ENCODE peak calls at places on chromosomes 2 and 18, in five cellular contexts. E, R, Y, P and Z are unnamed samples.

GRCh38 chr2:102187191-102188150 is 648 bp downstream of the IL1RL2 start:
- DNase-seq in P (peak), E (peak), Y (peak), R (peak), Z (no peak)

GRCh38 chr18:26442139-26442538 is 106.2 kb downstream of the KCTD1 start:
- DNase-seq in E (no peak), Y (peak), P (no peak), R (no peak), Z (no peak)

GRCh38 chr2:111659361-111660281 is 224.4 kb downstream of the ANAPC1 start:
- DNase-seq in E (peak), Y (peak), P (peak), R (peak), Z (no peak)

GRCh38 chr2:234548720-234549420 is 52.0 kb upstream of the ARL4C start:
- DNase-seq in P (peak), R (no peak), Y (peak), E (no peak), Z (no peak)

GRCh38 chr2:221104391-221104811 is 467.7 kb downstream of the EPHA4 start:
- DNase-seq in R (peak), P (peak), Y (peak), E (peak), Z (no peak)

GRCh38 chr2:236530512-236530911 is 39.1 kb upstream of the ACKR3 start:
- DNase-seq in R (no peak), P (no peak), E (no peak), Y (no peak), Z (no peak)

GRCh38 chr2:121532894-121533293 is 2.2 kb downstream of the RNU4ATAC start:
- DNase-seq in P (no peak), Y (no peak), R (no peak), E (no peak), Z (no peak)

GRCh38 chr18:24735504-24736243 is 275.2 kb downstream of the HRH4 start:
- DNase-seq in P (no peak), Y (no peak), E (no peak), R (no peak), Z (no peak)

GRCh38 chr2:206693399-206694137 is 24.6 kb downstream of the DYTN start:
- DNase-seq in Y (peak), E (peak), P (no peak), R (no peak), Z (peak)

GRCh38 chr2:182824759-182825143 is 41.7 kb downstream of the FRZB start:
- DNase-seq in E (no peak), R (no peak), P (no peak), Y (no peak), Z (no peak)

GRCh38 chr2:164859251-164859818 is 17.7 kb upstream of the COBLL1 start:
- DNase-seq in P (no peak), E (no peak), Y (no peak), R (no peak), Z (no peak)

GRCh38 chr2:229701716-229702115 is 12.6 kb downstream of the DNER start:
- DNase-seq in R (no peak), P (no peak), Y (no peak), E (no peak), Z (no peak)

GRCh38 chr2:130957920-130958319 is 121.2 kb downstream of the ARHGEF4 start:
- DNase-seq in Y (no peak), E (no peak), P (no peak), R (no peak), Z (no peak)

GRCh38 chr2:222968550-222969155 is 83.3 kb upstream of the KCNE4 start:
- DNase-seq in Y (no peak), E (no peak), P (no peak), R (no peak), Z (no peak)

GRCh38 chr18:80145191-80145799 is 36.2 kb downstream of the ADNP2 start:
- DNase-seq in R (no peak), E (no peak), P (no peak), Y (peak), Z (no peak)

GRCh38 chr2:170235860-170236638 is 58.1 kb downstream of the MYO3B start:
- DNase-seq in R (no peak), E (no peak), P (no peak), Y (peak), Z (no peak)
- TF ChIP-seq CTCF in R (peak), E (no peak), P (peak), Y (peak), Z (peak)

DNA sequence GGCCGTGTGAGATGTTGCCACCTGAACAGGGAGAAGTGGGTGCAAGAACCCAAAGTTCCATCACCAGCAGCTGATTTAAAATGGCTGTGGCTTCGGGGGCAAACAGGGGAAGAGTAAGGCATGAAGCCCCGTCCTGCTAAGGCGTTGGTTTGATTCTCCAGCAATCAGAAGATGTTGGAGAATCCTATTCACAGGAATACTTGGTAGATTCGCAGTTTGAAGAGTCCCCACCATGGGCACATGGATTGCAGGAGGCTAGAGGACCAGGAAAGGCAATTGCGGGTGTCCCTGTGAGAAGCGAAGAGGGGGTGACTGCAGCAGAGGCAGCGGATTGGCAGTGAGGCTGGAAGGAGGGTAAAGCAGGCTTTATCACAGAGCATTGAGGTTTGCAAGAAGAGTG is 46.6 kb upstream of the TXNDC2 start:
- DNase-seq in P (no peak), E (no peak), R (no peak), Y (no peak), Z (no peak)
- H3K4me3 ChIP-seq in P (no peak), E (no peak), R (no peak), Y (no peak), Z (no peak)

GRCh38 chr2:186241874-186242273 is 244.2 kb upstream of the ZC3H15 start:
- DNase-seq in Y (no peak), P (no peak), R (no peak), E (no peak), Z (no peak)
- TF ChIP-seq CTCF in Y (no peak), P (no peak), R (no peak), E (no peak), Z (no peak)

DNA sequence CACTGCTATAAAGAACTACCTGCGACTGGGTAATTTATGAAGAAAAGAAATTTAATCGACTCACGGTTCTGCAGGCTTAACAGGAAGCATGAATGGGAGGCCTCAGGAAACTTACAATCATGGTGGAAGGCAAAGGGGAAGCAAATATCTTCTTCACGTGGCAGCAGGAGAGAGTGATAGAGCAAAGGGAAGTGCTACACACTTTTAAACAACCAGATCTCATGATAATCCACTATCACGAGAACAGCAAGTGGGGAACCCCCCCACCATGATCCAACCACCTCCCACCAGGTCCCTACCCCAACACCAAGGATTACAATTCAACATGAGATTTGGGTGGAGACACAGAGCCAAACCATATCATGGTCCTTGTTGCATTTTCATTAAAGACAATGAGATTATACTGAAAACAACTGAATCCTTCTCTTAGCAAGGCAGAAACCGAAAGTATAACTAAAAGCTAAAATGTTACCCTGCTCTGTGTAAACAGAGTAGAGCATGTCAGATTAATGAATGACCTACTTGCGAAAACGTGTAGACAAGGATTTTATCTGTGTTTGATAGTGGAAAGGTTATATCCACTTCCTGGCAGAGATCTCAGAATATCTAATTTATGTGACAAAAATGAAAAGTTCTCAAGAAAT is 60.1 kb upstream of the RBBP8 start:
- DNase-seq in Y (no peak), R (no peak), E (no peak), P (no peak), Z (no peak)
- H3K4me3 ChIP-seq in Y (no peak), R (no peak), E (no peak), P (no peak), Z (no peak)

DNA sequence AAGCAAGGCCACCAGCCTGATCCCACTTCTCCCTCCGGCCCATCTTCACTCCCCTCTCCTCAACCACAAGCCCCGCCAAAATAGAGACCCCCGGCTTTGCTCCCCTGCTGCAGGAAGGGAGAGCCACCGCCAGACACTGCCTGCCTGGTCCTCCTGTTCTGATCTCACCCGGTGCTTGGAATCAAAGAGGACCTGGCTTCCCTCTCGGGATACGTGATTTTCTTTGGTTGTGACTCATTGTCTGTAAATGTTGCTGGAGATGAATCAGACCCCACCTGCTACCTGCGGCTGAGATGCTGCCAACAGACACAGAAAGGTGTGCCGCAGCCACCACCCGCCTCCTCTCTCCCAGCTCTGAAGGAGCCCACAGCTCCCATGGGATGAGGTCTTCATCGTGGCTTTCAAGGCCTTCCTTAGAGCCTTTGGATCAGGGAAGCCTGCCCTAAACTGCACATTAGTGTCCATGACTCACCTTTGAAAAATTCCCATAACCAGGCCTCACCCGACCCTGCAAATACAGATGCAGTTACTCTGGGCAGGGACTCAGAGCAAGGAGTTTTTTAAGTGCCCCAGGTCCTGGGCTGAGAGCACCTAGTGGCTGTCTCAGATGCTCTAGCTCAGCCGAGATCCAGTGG is 79.4 kb upstream of the ZNF532 start:
- DNase-seq in Y (peak), E (peak), P (no peak), R (no peak), Z (peak)
- TF ChIP-seq CTCF in Y (no peak), E (no peak), P (no peak), R (no peak), Z (peak)

GRCh38 chr18:59270689-59271257 is 2.5 kb downstream of the RAX start:
- DNase-seq in Y (no peak), P (no peak), E (no peak), R (no peak), Z (no peak)

GRCh38 chr18:59271606-59272220 is 1.5 kb downstream of the RAX start:
- DNase-seq in R (no peak), E (no peak), Y (no peak), P (no peak), Z (no peak)

GRCh38 chr18:59273936-59274928 is 978 bp upstream of the RAX start:
- DNase-seq in Y (no peak), E (no peak), R (no peak), P (no peak), Z (no peak)

GRCh38 chr18:59272971-59273935 is at the start of gene RAX:
- DNase-seq in R (no peak), P (no peak), E (no peak), Y (peak), Z (no peak)

GRCh38 chr18:59272221-59272888 is 899 bp downstream of the RAX start:
- DNase-seq in R (no peak), Y (no peak), P (no peak), E (no peak), Z (no peak)
- H3K4me3 ChIP-seq in R (peak), Y (no peak), P (peak), E (no peak), Z (peak)

GRCh38 chr2:172456002-172456401 is 28.6 kb downstream of the ITGA6 start:
- DNase-seq in R (no peak), E (no peak), P (no peak), Y (no peak), Z (no peak)
- TF ChIP-seq CTCF in R (no peak), E (no peak), P (no peak), Y (no peak), Z (no peak)